ENCODE peak calls at places on chromosomes 6 and 20, in four cellular contexts. B is IMR-90, L is HCT116, T is A549. P is an unnamed sample.

GRCh38 chr6:4607026-4607704 is 169.0 kb upstream of the CDYL start:
- DNase-seq in T (no peak), B (peak), L (peak), P (no peak)

GRCh38 chr20:56829788-56830385 is 200.8 kb downstream of the TFAP2C start:
- DNase-seq in T (no peak), B (no peak), L (no peak), P (no peak)

GRCh38 chr6:36491378-36491965 is 48.7 kb downstream of the KCTD20 start:
- DNase-seq in B (peak), T (peak), L (no peak), P (no peak)

GRCh38 chr6:26158581-26159416 is 71.6 kb downstream of the HFE start:
- DNase-seq in L (no peak), B (peak), T (peak), P (peak)

GRCh38 chr6:119129968-119130484 is 51.6 kb upstream of the FAM184A start:
- DNase-seq in T (peak), L (peak), B (peak), P (peak)

GRCh38 chr20:41248371-41249024 is 69.0 kb downstream of the ZHX3 start:
- DNase-seq in B (no peak), T (no peak), L (no peak), P (no peak)

GRCh38 chr6:165497472-165497871 is 165.6 kb downstream of the PDE10A start:
- DNase-seq in L (no peak), T (peak), B (peak), P (no peak)

GRCh38 chr6:129368076-129368475 is 341.9 kb downstream of the ARHGAP18 start:
- DNase-seq in B (no peak), L (no peak), T (no peak), P (no peak)

GRCh38 chr6:121592955-121593665 is 157.7 kb downstream of the GJA1 start:
- DNase-seq in B (peak), T (no peak), L (no peak), P (no peak)

GRCh38 chr6:109513571-109514071 is 30.6 kb upstream of the ZBTB24 start:
- DNase-seq in B (peak), L (no peak), T (peak), P (no peak)

GRCh38 chr6:84860954-84861353 is 96.6 kb upstream of the TBX18 start:
- DNase-seq in L (no peak), B (no peak), T (no peak), P (no peak)

GRCh38 chr6:40807484-40807883 is 220.3 kb upstream of the LRFN2 start:
- DNase-seq in T (peak), L (no peak), B (no peak), P (no peak)

GRCh38 chr6:21594427-21595264 is 1.1 kb downstream of the SOX4 start:
- DNase-seq in B (peak), L (no peak), T (peak), P (no peak)

GRCh38 chr6:5763407-5763806 is 243.3 kb downstream of the NRN1 start:
- DNase-seq in L (no peak), B (peak), T (no peak), P (no peak)

GRCh38 chr6:73691512-73691911 is 4.5 kb upstream of the CD109 start:
- DNase-seq in T (no peak), B (peak), L (no peak), P (no peak)

GRCh38 chr6:4398806-4399205 is 263.4 kb upstream of the ECI2 start:
- DNase-seq in T (no peak), B (peak), L (no peak), P (no peak)

GRCh38 chr20:42688576-42688975 is 501.1 kb downstream of the PTPRT start:
- DNase-seq in L (no peak), B (no peak), T (no peak), P (no peak)

GRCh38 chr6:30213654-30213998 is 420 bp upstream of the TRIM26 start:
- DNase-seq in L (no peak), B (no peak), T (no peak), P (no peak)

GRCh38 chr6:30258204-30258603 is 45.0 kb upstream of the TRIM26 start:
- DNase-seq in L (no peak), T (no peak), B (no peak), P (no peak)

GRCh38 chr6:169172946-169173345 is 80.7 kb downstream of the THBS2 start:
- DNase-seq in T (no peak), L (no peak), B (no peak), P (no peak)

GRCh38 chr6:110646419-110646698 is 168.9 kb downstream of the CDK19 start:
- DNase-seq in L (no peak), B (no peak), T (no peak), P (no peak)

GRCh38 chr20:24969203-24970029 is 20.3 kb downstream of the CST7 start:
- DNase-seq in L (no peak), B (no peak), T (no peak), P (no peak)

GRCh38 chr6:113450061-113450465 is 407.1 kb upstream of the MARCKS start:
- DNase-seq in T (no peak), L (no peak), B (peak), P (no peak)

GRCh38 chr6:15936503-15936902 is 192.4 kb upstream of the MYLIP start:
- DNase-seq in L (no peak), T (no peak), B (no peak), P (peak)

GRCh38 chr6:111210074-111210729 is 122.9 kb downstream of the SLC16A10 start:
- DNase-seq in L (peak), T (peak), B (peak), P (peak)

GRCh38 chr6:43842231-43842794 is 72.3 kb downstream of the VEGFA start:
- DNase-seq in T (no peak), L (no peak), B (peak), P (no peak)

GRCh38 chr6:169692516-169692915 is 9.3 kb downstream of the WDR27 start:
- DNase-seq in L (no peak), T (no peak), B (no peak), P (no peak)

GRCh38 chr20:25039697-25040437 is 18.1 kb downstream of the ACSS1 start:
- DNase-seq in B (peak), L (no peak), T (no peak), P (no peak)

GRCh38 chr6:134074151-134074712 is 21.8 kb upstream of the SLC2A12 start:
- DNase-seq in T (no peak), L (no peak), B (no peak), P (no peak)
- H3K4me2 ChIP-seq in T (no peak), L (no peak), B (no peak), P (no peak)

DNA sequence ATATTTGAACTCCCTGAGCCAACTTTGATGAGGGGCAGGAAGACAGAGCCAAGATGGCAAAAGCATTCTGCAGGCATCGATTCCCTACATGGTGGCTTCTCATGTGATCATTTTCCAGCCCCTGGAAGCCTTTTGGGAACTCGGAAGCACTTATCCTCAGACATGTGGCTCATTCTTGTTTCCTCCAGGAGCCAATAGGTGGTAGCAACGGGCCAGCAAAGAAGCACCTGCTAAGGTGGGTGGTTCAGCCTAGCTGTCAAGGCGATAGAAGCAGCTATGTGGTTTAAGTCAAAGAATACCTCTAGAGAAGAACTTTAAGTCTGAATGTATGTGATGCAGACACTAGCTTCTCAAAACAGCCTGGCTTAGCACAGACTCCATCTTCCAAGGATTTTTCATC is 64.9 kb upstream of the PAX1 start:
- DNase-seq in B (no peak), L (peak), T (peak), P (no peak)
- TF ChIP-seq CEBPB in B (no peak), L (no peak), T (no peak), P (no peak)

GRCh38 chr20:1897486-1897885 is 2.3 kb downstream of the SIRPA start:
- DNase-seq in L (no peak), T (peak), B (no peak), P (no peak)

GRCh38 chr20:1894951-1895673 is at the start of gene SIRPA:
- DNase-seq in B (peak), T (peak), L (no peak), P (peak)

GRCh38 chr20:1897965-1898464 is 2.8 kb downstream of the SIRPA start:
- DNase-seq in L (no peak), B (no peak), T (no peak), P (no peak)

GRCh38 chr20:1895674-1896496 is 678 bp downstream of the SIRPA start:
- DNase-seq in L (no peak), B (no peak), T (no peak), P (no peak)

GRCh38 chr20:1896859-1897258 is 1.7 kb downstream of the SIRPA start:
- DNase-seq in B (no peak), T (no peak), L (no peak), P (no peak)
- H3K27ac ChIP-seq in B (no peak), T (no peak), L (no peak), P (no peak)

GRCh38 chr6:79536615-79536968 is 638 bp downstream of the LCA5 start:
- DNase-seq in B (peak), L (no peak), T (no peak), P (peak)
- H3K4me2 ChIP-seq in B (peak), L (peak), T (peak), P (peak)

GRCh38 chr20:49345538-49345937 is 67.7 kb upstream of the ZNFX1 start:
- DNase-seq in L (no peak), B (peak), T (peak), P (no peak)
- TF ChIP-seq CEBPB in L (no peak), B (no peak), T (peak), P (no peak)

GRCh38 chr20:58084566-58084965 is 143.9 kb downstream of the ANKRD60 start:
- DNase-seq in T (no peak), L (no peak), B (no peak), P (no peak)
- H3K27ac ChIP-seq in T (peak), L (no peak), B (no peak), P (no peak)

DNA sequence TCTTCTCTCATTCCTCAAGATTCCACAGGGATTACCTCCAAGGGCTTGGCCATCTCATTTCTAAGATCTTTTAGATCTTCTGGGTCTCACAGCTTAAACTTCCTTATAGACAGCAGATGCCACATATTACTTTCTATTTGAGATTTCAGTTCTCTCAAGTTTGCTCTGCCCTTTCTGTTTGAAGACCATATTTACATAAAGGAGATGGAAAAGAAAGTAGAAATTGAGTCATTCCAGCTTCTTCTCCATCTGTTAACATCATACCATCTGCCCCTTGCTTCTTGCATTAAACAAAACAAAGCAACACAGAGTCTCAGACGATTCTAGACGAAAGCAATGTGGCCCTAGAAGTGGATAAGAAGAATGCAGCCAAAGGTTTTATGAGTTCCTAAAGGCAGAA is 203.4 kb downstream of the TTLL2 start:
- DNase-seq in B (no peak), T (no peak), L (no peak), P (no peak)
- H3K4me2 ChIP-seq in B (no peak), T (no peak), L (no peak), P (no peak)

DNA sequence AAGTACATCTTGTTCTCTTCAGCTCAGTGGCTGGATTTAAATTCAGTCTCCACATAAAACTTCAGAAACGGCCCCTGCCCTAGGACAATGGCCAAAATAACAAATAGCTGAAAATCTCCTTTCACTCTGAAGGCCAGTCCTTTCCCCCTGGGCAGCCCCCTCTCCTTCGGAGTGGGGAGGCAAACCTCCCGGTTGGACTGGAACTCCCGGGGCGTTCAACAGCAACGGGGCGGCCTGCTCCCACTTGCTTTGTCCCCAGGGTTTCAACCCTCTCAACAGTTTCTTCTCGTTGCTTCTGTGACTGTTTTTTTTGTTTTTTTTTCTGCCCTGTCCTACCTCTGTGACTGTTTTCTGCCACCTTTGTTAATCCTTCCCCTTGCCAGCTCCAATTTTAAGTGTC is 102.6 kb upstream of the DUSP22 start:
- DNase-seq in T (no peak), B (no peak), L (no peak), P (no peak)
- TF ChIP-seq CEBPB in T (no peak), B (no peak), L (no peak), P (no peak)

GRCh38 chr20:5191829-5192569 is 65.2 kb downstream of the CDS2 start:
- DNase-seq in B (peak), T (peak), L (peak), P (peak)
- H3K27ac ChIP-seq in B (peak), T (peak), L (peak), P (no peak)

DNA sequence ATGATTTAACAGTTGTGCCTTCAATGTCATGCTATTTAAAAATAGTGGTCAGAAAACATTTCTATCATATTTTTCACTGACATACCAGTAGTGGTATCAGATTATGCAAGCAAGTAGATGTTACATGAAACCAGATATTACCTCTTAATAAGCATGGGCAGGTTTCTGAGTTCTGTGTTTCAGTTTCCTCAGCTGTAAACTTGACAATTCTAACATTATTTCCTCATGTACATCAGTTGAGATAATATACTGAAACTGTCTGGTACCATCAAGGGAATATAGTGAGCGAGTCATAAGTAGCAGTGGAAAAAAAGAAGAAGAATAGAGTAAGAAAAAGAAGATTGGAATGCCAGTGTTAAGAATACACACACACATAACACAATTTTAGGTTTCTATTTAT is 477.9 kb upstream of the MANEA start:
- DNase-seq in L (no peak), B (no peak), T (no peak), P (no peak)
- H3K4me2 ChIP-seq in L (no peak), B (no peak), T (no peak), P (no peak)